ENCODE peak calls at places on chromosomes 1 and 21, in nine cellular contexts. T is RKO; I is HS-5; U is uterus; Y is stimulated activated CD4-positive, alpha-beta T cell treated with anti-CD3 and anti-CD28 coated beads, Interleukin-1b, Interleukin-23, amount 100 ng/mL, for 1 hour; Z is kidney epithelial cell; L is BJ; F is hypothalamus; A is effector memory CD4-positive, alpha-beta T cell. O is an unnamed sample.
A peak's percentile ranks its signal among the peaks of the same experiment; 100 is the strongest.

GRCh38 chr1:182680901-182681300 is 3.5 kb downstream of the RGS8 start:
- DNase-seq in L (no peak), A (no peak), F (no peak), I (no peak), Z (no peak), Y (no peak), T (no peak), U (no peak), O (no peak)

GRCh38 chr21:43864806-43865470 is at the start of gene AGPAT3:
- DNase-seq in T (no peak), A (peak; percentile 15), I (no peak), Z (no peak), L (no peak), F (no peak), U (no peak), Y (peak; percentile 22), O (no peak)

GRCh38 chr1:109441105-109441504 is 14.9 kb upstream of the PSMA5 start:
- DNase-seq in T (no peak), Z (no peak), Y (no peak), L (peak; percentile 76), U (no peak), I (peak; percentile 31), F (no peak), A (no peak), O (no peak)

GRCh38 chr1:19062258-19063029 is 106.0 kb upstream of the IFFO2 start:
- DNase-seq in A (no peak), Y (no peak), I (no peak), T (no peak), L (no peak), Z (no peak), U (no peak), F (no peak), O (no peak)

GRCh38 chr1:6460349-6461236 is 5.4 kb downstream of the TNFRSF25 start:
- DNase-seq in T (no peak), Z (no peak), L (no peak), I (no peak), U (no peak), Y (peak; percentile 79), A (peak; percentile 97), F (no peak), O (no peak)

GRCh38 chr1:185917646-185918045 is 183.5 kb downstream of the HMCN1 start:
- DNase-seq in F (no peak), Y (no peak), I (no peak), Z (no peak), T (peak; percentile 49), A (no peak), L (no peak), U (no peak), O (no peak)

GRCh38 chr1:28606771-28607170 is 14.7 kb downstream of the RAB42 start:
- DNase-seq in Z (no peak), A (no peak), L (no peak), U (no peak), T (no peak), F (no peak), Y (no peak), I (no peak), O (no peak)

GRCh38 chr1:221392453-221392852 is 349.4 kb downstream of the DUSP10 start:
- DNase-seq in U (no peak), F (no peak), Z (no peak), T (no peak), A (no peak), L (peak; percentile 67), Y (no peak), I (peak; percentile 87), O (no peak)

GRCh38 chr1:11651017-11651416 is 3.2 kb downstream of the FBXO2 start:
- DNase-seq in T (no peak), I (no peak), L (no peak), F (no peak), Y (no peak), Z (no peak), U (no peak), A (no peak), O (no peak)

GRCh38 chr1:184982002-184982954 is 8.0 kb upstream of the NIBAN1 start:
- DNase-seq in U (peak; percentile 79), L (no peak), Y (peak; percentile 65), T (peak; percentile 68), A (peak; percentile 58), I (peak; percentile 29), Z (no peak), F (peak; percentile 44), O (peak; percentile 28)